ENCODE peak calls at places on chromosome 9, in ten cellular contexts. One of them, this sample, is unnamed.

GRCh38 chr9:96086936-96087582 is 211.6 kb downstream of the ERCC6L2 start:
- DNase-seq in colonic mucosa: no peak
- DNase-seq in body of pancreas: no peak
- DNase-seq in cardiac muscle cell: no peak
- DNase-seq in fibroblast of pulmonary artery: no peak
- DNase-seq in upper lobe of right lung: no peak
- DNase-seq in foreskin fibroblast: no peak
- DNase-seq in H1: no peak
- DNase-seq in AG09309: no peak
- DNase-seq in CD8-positive, alpha-beta T cell: no peak
- DNase-seq in this sample: no peak

GRCh38 chr9:5073701-5074100 is 88.6 kb downstream of the JAK2 start:
- DNase-seq in H1: no peak
- DNase-seq in CD8-positive, alpha-beta T cell: no peak
- DNase-seq in cardiac muscle cell: no peak
- DNase-seq in foreskin fibroblast: peak
- DNase-seq in fibroblast of pulmonary artery: no peak
- DNase-seq in upper lobe of right lung: no peak
- DNase-seq in body of pancreas: no peak
- DNase-seq in colonic mucosa: no peak
- DNase-seq in AG09309: no peak
- DNase-seq in this sample: no peak

GRCh38 chr9:69249337-69249736 is 75.3 kb downstream of the TJP2 start:
- DNase-seq in colonic mucosa: no peak
- DNase-seq in AG09309: no peak
- DNase-seq in body of pancreas: no peak
- DNase-seq in foreskin fibroblast: peak
- DNase-seq in fibroblast of pulmonary artery: no peak
- DNase-seq in upper lobe of right lung: no peak
- DNase-seq in cardiac muscle cell: no peak
- DNase-seq in CD8-positive, alpha-beta T cell: no peak
- DNase-seq in H1: no peak
- DNase-seq in this sample: no peak

GRCh38 chr9:92406506-92406905 is 2.1 kb upstream of the OGN start:
- DNase-seq in CD8-positive, alpha-beta T cell: no peak
- DNase-seq in foreskin fibroblast: peak
- DNase-seq in cardiac muscle cell: no peak
- DNase-seq in AG09309: no peak
- DNase-seq in body of pancreas: peak
- DNase-seq in fibroblast of pulmonary artery: peak
- DNase-seq in upper lobe of right lung: no peak
- DNase-seq in H1: no peak
- DNase-seq in colonic mucosa: peak
- DNase-seq in this sample: no peak

GRCh38 chr9:7237473-7238243 is 479.9 kb downstream of the KDM4C start:
- DNase-seq in AG09309: peak
- DNase-seq in fibroblast of pulmonary artery: peak
- DNase-seq in H1: no peak
- DNase-seq in CD8-positive, alpha-beta T cell: no peak
- DNase-seq in colonic mucosa: no peak
- DNase-seq in body of pancreas: no peak
- DNase-seq in upper lobe of right lung: no peak
- DNase-seq in cardiac muscle cell: no peak
- DNase-seq in foreskin fibroblast: peak
- DNase-seq in this sample: peak

GRCh38 chr9:127494304-127494702 is 43.0 kb downstream of the LRSAM1 start:
- DNase-seq in fibroblast of pulmonary artery: no peak
- DNase-seq in foreskin fibroblast: no peak
- DNase-seq in H1: no peak
- DNase-seq in AG09309: no peak
- DNase-seq in colonic mucosa: no peak
- DNase-seq in CD8-positive, alpha-beta T cell: no peak
- DNase-seq in body of pancreas: peak
- DNase-seq in upper lobe of right lung: no peak
- DNase-seq in cardiac muscle cell: no peak
- DNase-seq in this sample: no peak

GRCh38 chr9:127979333-127980055 is 1.3 kb downstream of the EEIG1 start:
- DNase-seq in CD8-positive, alpha-beta T cell: no peak
- DNase-seq in cardiac muscle cell: peak
- DNase-seq in upper lobe of right lung: peak
- DNase-seq in foreskin fibroblast: peak
- DNase-seq in H1: no peak
- DNase-seq in body of pancreas: peak
- DNase-seq in colonic mucosa: peak
- DNase-seq in fibroblast of pulmonary artery: peak
- DNase-seq in AG09309: no peak
- DNase-seq in this sample: no peak

GRCh38 chr9:71675857-71676165 is 92.5 kb downstream of the CEMIP2 start:
- DNase-seq in upper lobe of right lung: no peak
- DNase-seq in cardiac muscle cell: no peak
- DNase-seq in H1: no peak
- DNase-seq in foreskin fibroblast: no peak
- DNase-seq in fibroblast of pulmonary artery: no peak
- DNase-seq in colonic mucosa: no peak
- DNase-seq in AG09309: no peak
- DNase-seq in CD8-positive, alpha-beta T cell: no peak
- DNase-seq in body of pancreas: no peak
- DNase-seq in this sample: no peak

GRCh38 chr9:130902204-130903185 is 5.9 kb upstream of the QRFP start:
- DNase-seq in cardiac muscle cell: no peak
- DNase-seq in upper lobe of right lung: no peak
- DNase-seq in CD8-positive, alpha-beta T cell: no peak
- DNase-seq in AG09309: no peak
- DNase-seq in foreskin fibroblast: no peak
- DNase-seq in colonic mucosa: no peak
- DNase-seq in fibroblast of pulmonary artery: no peak
- DNase-seq in body of pancreas: no peak
- DNase-seq in H1: no peak
- DNase-seq in this sample: no peak

GRCh38 chr9:126459965-126460843 is 133.6 kb downstream of the MVB12B start:
- DNase-seq in body of pancreas: peak
- DNase-seq in fibroblast of pulmonary artery: no peak
- DNase-seq in upper lobe of right lung: peak
- DNase-seq in H1: no peak
- DNase-seq in colonic mucosa: no peak
- DNase-seq in cardiac muscle cell: no peak
- DNase-seq in CD8-positive, alpha-beta T cell: no peak
- DNase-seq in foreskin fibroblast: no peak
- DNase-seq in AG09309: no peak
- DNase-seq in this sample: no peak

GRCh38 chr9:89596937-89597555 is 7.8 kb upstream of the GADD45G start:
- DNase-seq in cardiac muscle cell: no peak
- DNase-seq in fibroblast of pulmonary artery: no peak
- DNase-seq in CD8-positive, alpha-beta T cell: no peak
- DNase-seq in H1: no peak
- DNase-seq in upper lobe of right lung: peak
- DNase-seq in AG09309: no peak
- DNase-seq in body of pancreas: no peak
- DNase-seq in foreskin fibroblast: no peak
- DNase-seq in colonic mucosa: no peak
- DNase-seq in this sample: no peak

GRCh38 chr9:122334916-122335315 is 35.9 kb upstream of the PTGS1 start:
- DNase-seq in cardiac muscle cell: no peak
- DNase-seq in H1: no peak
- DNase-seq in foreskin fibroblast: peak
- DNase-seq in AG09309: no peak
- DNase-seq in CD8-positive, alpha-beta T cell: no peak
- DNase-seq in fibroblast of pulmonary artery: no peak
- DNase-seq in body of pancreas: no peak
- DNase-seq in colonic mucosa: no peak
- DNase-seq in upper lobe of right lung: no peak
- DNase-seq in this sample: no peak

GRCh38 chr9:35593581-35593980 is 11.5 kb upstream of the TESK1 start:
- DNase-seq in colonic mucosa: no peak
- DNase-seq in upper lobe of right lung: no peak
- DNase-seq in foreskin fibroblast: no peak
- DNase-seq in CD8-positive, alpha-beta T cell: no peak
- DNase-seq in AG09309: no peak
- DNase-seq in fibroblast of pulmonary artery: no peak
- DNase-seq in body of pancreas: no peak
- DNase-seq in H1: no peak
- DNase-seq in cardiac muscle cell: no peak
- DNase-seq in this sample: no peak

GRCh38 chr9:109241207-109241606 is 74.2 kb upstream of the FRRS1L start:
- DNase-seq in colonic mucosa: no peak
- DNase-seq in body of pancreas: no peak
- DNase-seq in foreskin fibroblast: no peak
- DNase-seq in cardiac muscle cell: no peak
- DNase-seq in fibroblast of pulmonary artery: no peak
- DNase-seq in upper lobe of right lung: no peak
- DNase-seq in CD8-positive, alpha-beta T cell: no peak
- DNase-seq in H1: no peak
- DNase-seq in AG09309: no peak
- DNase-seq in this sample: no peak

GRCh38 chr9:109241931-109242330 is 74.9 kb upstream of the FRRS1L start:
- DNase-seq in H1: no peak
- DNase-seq in CD8-positive, alpha-beta T cell: no peak
- DNase-seq in upper lobe of right lung: no peak
- DNase-seq in colonic mucosa: no peak
- DNase-seq in foreskin fibroblast: no peak
- DNase-seq in cardiac muscle cell: no peak
- DNase-seq in AG09309: no peak
- DNase-seq in body of pancreas: peak
- DNase-seq in fibroblast of pulmonary artery: no peak
- DNase-seq in this sample: no peak

GRCh38 chr9:109239240-109239639 is 72.2 kb upstream of the FRRS1L start:
- DNase-seq in H1: no peak
- DNase-seq in body of pancreas: no peak
- DNase-seq in upper lobe of right lung: no peak
- DNase-seq in AG09309: no peak
- DNase-seq in foreskin fibroblast: no peak
- DNase-seq in colonic mucosa: no peak
- DNase-seq in fibroblast of pulmonary artery: no peak
- DNase-seq in CD8-positive, alpha-beta T cell: no peak
- DNase-seq in cardiac muscle cell: no peak
- DNase-seq in this sample: no peak

GRCh38 chr9:109238677-109239076 is 71.6 kb upstream of the FRRS1L start:
- DNase-seq in upper lobe of right lung: no peak
- DNase-seq in H1: no peak
- DNase-seq in CD8-positive, alpha-beta T cell: no peak
- DNase-seq in cardiac muscle cell: no peak
- DNase-seq in fibroblast of pulmonary artery: no peak
- DNase-seq in foreskin fibroblast: peak
- DNase-seq in AG09309: no peak
- DNase-seq in colonic mucosa: no peak
- DNase-seq in body of pancreas: no peak
- DNase-seq in this sample: no peak

GRCh38 chr9:109238125-109238524 is 71.1 kb upstream of the FRRS1L start:
- DNase-seq in cardiac muscle cell: no peak
- DNase-seq in CD8-positive, alpha-beta T cell: no peak
- DNase-seq in colonic mucosa: no peak
- DNase-seq in fibroblast of pulmonary artery: no peak
- DNase-seq in AG09309: no peak
- DNase-seq in body of pancreas: no peak
- DNase-seq in foreskin fibroblast: no peak
- DNase-seq in H1: no peak
- DNase-seq in upper lobe of right lung: no peak
- DNase-seq in this sample: no peak
- H3K4me3 ChIP-seq in cardiac muscle cell: no peak
- H3K4me3 ChIP-seq in CD8-positive, alpha-beta T cell: no peak
- H3K4me3 ChIP-seq in colonic mucosa: no peak
- H3K4me3 ChIP-seq in fibroblast of pulmonary artery: no peak
- H3K4me3 ChIP-seq in AG09309: no peak
- H3K4me3 ChIP-seq in body of pancreas: no peak
- H3K4me3 ChIP-seq in foreskin fibroblast: no peak
- H3K4me3 ChIP-seq in H1: no peak
- H3K4me3 ChIP-seq in upper lobe of right lung: no peak
- H3K4me3 ChIP-seq in this sample: no peak

GRCh38 chr9:20564650-20565049 is 57.6 kb downstream of the MLLT3 start:
- DNase-seq in body of pancreas: no peak
- DNase-seq in colonic mucosa: no peak
- DNase-seq in AG09309: no peak
- DNase-seq in fibroblast of pulmonary artery: no peak
- DNase-seq in cardiac muscle cell: no peak
- DNase-seq in H1: no peak
- DNase-seq in foreskin fibroblast: no peak
- DNase-seq in CD8-positive, alpha-beta T cell: no peak
- DNase-seq in upper lobe of right lung: no peak
- DNase-seq in this sample: no peak

GRCh38 chr9:20566401-20566800 is 55.9 kb downstream of the MLLT3 start:
- DNase-seq in AG09309: no peak
- DNase-seq in cardiac muscle cell: no peak
- DNase-seq in H1: no peak
- DNase-seq in foreskin fibroblast: no peak
- DNase-seq in CD8-positive, alpha-beta T cell: no peak
- DNase-seq in body of pancreas: no peak
- DNase-seq in fibroblast of pulmonary artery: no peak
- DNase-seq in colonic mucosa: no peak
- DNase-seq in upper lobe of right lung: no peak
- DNase-seq in this sample: no peak

GRCh38 chr9:20561542-20561941 is 60.8 kb downstream of the MLLT3 start:
- DNase-seq in fibroblast of pulmonary artery: no peak
- DNase-seq in upper lobe of right lung: no peak
- DNase-seq in H1: no peak
- DNase-seq in body of pancreas: no peak
- DNase-seq in foreskin fibroblast: peak
- DNase-seq in AG09309: no peak
- DNase-seq in cardiac muscle cell: no peak
- DNase-seq in colonic mucosa: no peak
- DNase-seq in CD8-positive, alpha-beta T cell: no peak
- DNase-seq in this sample: no peak

GRCh38 chr9:20562051-20562450 is 60.2 kb downstream of the MLLT3 start:
- DNase-seq in fibroblast of pulmonary artery: no peak
- DNase-seq in H1: no peak
- DNase-seq in body of pancreas: no peak
- DNase-seq in foreskin fibroblast: peak
- DNase-seq in CD8-positive, alpha-beta T cell: no peak
- DNase-seq in colonic mucosa: no peak
- DNase-seq in upper lobe of right lung: no peak
- DNase-seq in cardiac muscle cell: no peak
- DNase-seq in AG09309: no peak
- DNase-seq in this sample: no peak

GRCh38 chr9:20563917-20564316 is 58.4 kb downstream of the MLLT3 start:
- DNase-seq in CD8-positive, alpha-beta T cell: no peak
- DNase-seq in upper lobe of right lung: no peak
- DNase-seq in cardiac muscle cell: no peak
- DNase-seq in fibroblast of pulmonary artery: no peak
- DNase-seq in H1: no peak
- DNase-seq in body of pancreas: no peak
- DNase-seq in AG09309: no peak
- DNase-seq in foreskin fibroblast: no peak
- DNase-seq in colonic mucosa: no peak
- DNase-seq in this sample: no peak
- TF ChIP-seq CTCF in CD8-positive, alpha-beta T cell: no peak
- TF ChIP-seq CTCF in upper lobe of right lung: no peak
- TF ChIP-seq CTCF in cardiac muscle cell: no peak
- TF ChIP-seq CTCF in fibroblast of pulmonary artery: no peak
- TF ChIP-seq CTCF in H1: no peak
- TF ChIP-seq CTCF in body of pancreas: no peak
- TF ChIP-seq CTCF in AG09309: no peak
- TF ChIP-seq CTCF in foreskin fibroblast: no peak
- TF ChIP-seq CTCF in colonic mucosa: no peak
- TF ChIP-seq CTCF in this sample: no peak

GRCh38 chr9:32385885-32386283 is 1.4 kb downstream of the ACO1 start:
- DNase-seq in fibroblast of pulmonary artery: no peak
- DNase-seq in AG09309: no peak
- DNase-seq in CD8-positive, alpha-beta T cell: no peak
- DNase-seq in colonic mucosa: no peak
- DNase-seq in cardiac muscle cell: no peak
- DNase-seq in upper lobe of right lung: no peak
- DNase-seq in H1: no peak
- DNase-seq in body of pancreas: no peak
- DNase-seq in foreskin fibroblast: no peak
- DNase-seq in this sample: no peak
- H3K4me3 ChIP-seq in fibroblast of pulmonary artery: peak
- H3K4me3 ChIP-seq in AG09309: no peak
- H3K4me3 ChIP-seq in CD8-positive, alpha-beta T cell: no peak
- H3K4me3 ChIP-seq in colonic mucosa: no peak
- H3K4me3 ChIP-seq in cardiac muscle cell: no peak
- H3K4me3 ChIP-seq in upper lobe of right lung: peak
- H3K4me3 ChIP-seq in H1: no peak
- H3K4me3 ChIP-seq in body of pancreas: no peak
- H3K4me3 ChIP-seq in foreskin fibroblast: peak
- H3K4me3 ChIP-seq in this sample: peak

GRCh38 chr9:98117984-98118639 is 910 bp downstream of the TRIM14 start:
- DNase-seq in upper lobe of right lung: no peak
- DNase-seq in H1: no peak
- DNase-seq in AG09309: no peak
- DNase-seq in CD8-positive, alpha-beta T cell: no peak
- DNase-seq in cardiac muscle cell: no peak
- DNase-seq in fibroblast of pulmonary artery: peak
- DNase-seq in foreskin fibroblast: peak
- DNase-seq in body of pancreas: peak
- DNase-seq in colonic mucosa: peak
- DNase-seq in this sample: peak
- TF ChIP-seq CTCF in upper lobe of right lung: peak
- TF ChIP-seq CTCF in H1: peak
- TF ChIP-seq CTCF in AG09309: peak
- TF ChIP-seq CTCF in CD8-positive, alpha-beta T cell: peak
- TF ChIP-seq CTCF in cardiac muscle cell: no peak
- TF ChIP-seq CTCF in fibroblast of pulmonary artery: peak
- TF ChIP-seq CTCF in foreskin fibroblast: peak
- TF ChIP-seq CTCF in body of pancreas: no peak
- TF ChIP-seq CTCF in colonic mucosa: no peak
- TF ChIP-seq CTCF in this sample: peak

This sample was measured in AG04449.